ENCODE peak calls at places on chromosomes 3 and 15, in six cellular contexts. One of them, this sample, is unnamed.

GRCh38 chr3:46484911-46485696 is 12.7 kb upstream of the RTP3 start:
- DNase-seq in Panc1: no peak
- DNase-seq in stomach: peak; percentile 89
- DNase-seq in HL-60: no peak
- DNase-seq in breast epithelium: no peak
- DNase-seq in HCT116: no peak
- DNase-seq in this sample: no peak

GRCh38 chr3:127035672-127036071 is 52.8 kb downstream of the PLXNA1 start:
- DNase-seq in Panc1: no peak
- DNase-seq in stomach: peak; percentile 82
- DNase-seq in HL-60: no peak
- DNase-seq in breast epithelium: no peak
- DNase-seq in HCT116: peak; percentile 76
- DNase-seq in this sample: no peak

GRCh38 chr15:29822100-29822684 is at the start of gene TJP1:
- DNase-seq in Panc1: no peak
- DNase-seq in stomach: peak; percentile 83
- DNase-seq in HL-60: no peak
- DNase-seq in breast epithelium: peak; percentile 66
- DNase-seq in HCT116: no peak
- DNase-seq in this sample: peak; percentile 93

GRCh38 chr3:124514681-124515080 is 215.6 kb upstream of the UMPS start:
- DNase-seq in Panc1: no peak
- DNase-seq in stomach: no peak
- DNase-seq in HL-60: no peak
- DNase-seq in breast epithelium: no peak
- DNase-seq in HCT116: no peak
- DNase-seq in this sample: no peak

GRCh38 chr3:187521546-187521945 is 148.6 kb downstream of the SST start:
- DNase-seq in Panc1: no peak
- DNase-seq in stomach: no peak
- DNase-seq in HL-60: no peak
- DNase-seq in breast epithelium: no peak
- DNase-seq in HCT116: no peak
- DNase-seq in this sample: no peak

GRCh38 chr3:56974242-56974945 is 86.1 kb upstream of the SPATA12 start:
- DNase-seq in Panc1: no peak
- DNase-seq in stomach: no peak
- DNase-seq in HL-60: no peak
- DNase-seq in breast epithelium: no peak
- DNase-seq in HCT116: no peak
- DNase-seq in this sample: no peak

GRCh38 chr3:58356054-58356453 is 23.4 kb downstream of the PXK start:
- DNase-seq in Panc1: no peak
- DNase-seq in stomach: no peak
- DNase-seq in HL-60: peak; percentile 96
- DNase-seq in breast epithelium: no peak
- DNase-seq in HCT116: no peak
- DNase-seq in this sample: no peak

GRCh38 chr3:117885046-117885445 is 1149.6 kb downstream of the IGSF11 start:
- DNase-seq in Panc1: no peak
- DNase-seq in stomach: no peak
- DNase-seq in HL-60: no peak
- DNase-seq in breast epithelium: no peak
- DNase-seq in HCT116: no peak
- DNase-seq in this sample: no peak

GRCh38 chr3:67647390-67647878 is 7.0 kb downstream of the SUCLG2 start:
- DNase-seq in Panc1: peak; percentile 92
- DNase-seq in stomach: peak; percentile 76
- DNase-seq in HL-60: no peak
- DNase-seq in breast epithelium: no peak
- DNase-seq in HCT116: peak; percentile 69
- DNase-seq in this sample: peak; percentile 72

GRCh38 chr3:49256152-49256551 is 20.9 kb downstream of the C3orf62 start:
- DNase-seq in Panc1: no peak
- DNase-seq in stomach: no peak
- DNase-seq in HL-60: no peak
- DNase-seq in breast epithelium: no peak
- DNase-seq in HCT116: no peak
- DNase-seq in this sample: no peak

GRCh38 chr3:179453967-179454366 is 2.7 kb upstream of the GNB4 start:
- DNase-seq in Panc1: no peak
- DNase-seq in stomach: no peak
- DNase-seq in HL-60: no peak
- DNase-seq in breast epithelium: no peak
- DNase-seq in HCT116: no peak
- DNase-seq in this sample: no peak

GRCh38 chr15:100542290-100542689 is 13.5 kb upstream of the CERS3 start:
- DNase-seq in Panc1: no peak
- DNase-seq in stomach: no peak
- DNase-seq in HL-60: no peak
- DNase-seq in breast epithelium: no peak
- DNase-seq in HCT116: no peak
- DNase-seq in this sample: no peak

GRCh38 chr15:81275711-81276417 is 48.1 kb downstream of the STARD5 start:
- DNase-seq in Panc1: no peak
- DNase-seq in stomach: no peak
- DNase-seq in HL-60: no peak
- DNase-seq in breast epithelium: no peak
- DNase-seq in HCT116: no peak
- DNase-seq in this sample: no peak

GRCh38 chr15:81273855-81274254 is 50.1 kb downstream of the STARD5 start:
- DNase-seq in Panc1: no peak
- DNase-seq in stomach: no peak
- DNase-seq in HL-60: no peak
- DNase-seq in breast epithelium: no peak
- DNase-seq in HCT116: no peak
- DNase-seq in this sample: peak; percentile 81

GRCh38 chr15:81274255-81274654 is 49.7 kb downstream of the STARD5 start:
- DNase-seq in Panc1: no peak
- DNase-seq in stomach: no peak
- DNase-seq in HL-60: no peak
- DNase-seq in breast epithelium: no peak
- DNase-seq in HCT116: no peak
- DNase-seq in this sample: no peak

GRCh38 chr15:81273200-81273599 is 50.7 kb downstream of the STARD5 start:
- DNase-seq in Panc1: no peak
- DNase-seq in stomach: no peak
- DNase-seq in HL-60: no peak
- DNase-seq in breast epithelium: no peak
- DNase-seq in HCT116: no peak
- DNase-seq in this sample: peak; percentile 79

GRCh38 chr15:81274932-81275341 is 49.0 kb downstream of the STARD5 start:
- DNase-seq in Panc1: peak; percentile 55
- DNase-seq in stomach: peak; percentile 80
- DNase-seq in HL-60: peak; percentile 79
- DNase-seq in breast epithelium: peak; percentile 69
- DNase-seq in HCT116: peak; percentile 79
- DNase-seq in this sample: no peak
- TF ChIP-seq POLR2AphosphoS5 in Panc1: no peak
- TF ChIP-seq POLR2AphosphoS5 in stomach: peak; percentile 64
- TF ChIP-seq POLR2AphosphoS5 in HL-60: no peak
- TF ChIP-seq POLR2AphosphoS5 in breast epithelium: no peak
- TF ChIP-seq POLR2AphosphoS5 in HCT116: no peak
- TF ChIP-seq POLR2AphosphoS5 in this sample: peak; percentile 24

GRCh38 chr3:134605506-134605905 is 45.3 kb downstream of the KY start:
- DNase-seq in Panc1: no peak
- DNase-seq in stomach: no peak
- DNase-seq in HL-60: no peak
- DNase-seq in breast epithelium: no peak
- DNase-seq in HCT116: no peak
- DNase-seq in this sample: no peak
- H3K27ac ChIP-seq in Panc1: no peak overlapping the region
- H3K27ac ChIP-seq in stomach: no peak overlapping the region
- H3K27ac ChIP-seq in HL-60: peak overlapping the region; percentile 89
- H3K27ac ChIP-seq in breast epithelium: no peak overlapping the region
- H3K27ac ChIP-seq in HCT116: no peak overlapping the region
- H3K27ac ChIP-seq in this sample: no peak overlapping the region

GRCh38 chr3:15218689-15219088 is 12.6 kb downstream of the CAPN7 start:
- DNase-seq in Panc1: no peak
- DNase-seq in stomach: no peak
- DNase-seq in HL-60: no peak
- DNase-seq in breast epithelium: no peak
- DNase-seq in HCT116: no peak
- DNase-seq in this sample: no peak

GRCh38 chr3:15221574-15222217 is 15.7 kb downstream of the CAPN7 start:
- DNase-seq in Panc1: no peak
- DNase-seq in stomach: no peak
- DNase-seq in HL-60: no peak
- DNase-seq in breast epithelium: no peak
- DNase-seq in HCT116: no peak
- DNase-seq in this sample: no peak

GRCh38 chr3:15220056-15220455 is 14.0 kb downstream of the CAPN7 start:
- DNase-seq in Panc1: no peak
- DNase-seq in stomach: no peak
- DNase-seq in HL-60: no peak
- DNase-seq in breast epithelium: no peak
- DNase-seq in HCT116: no peak
- DNase-seq in this sample: no peak

GRCh38 chr3:15217841-15218267 is 11.8 kb downstream of the CAPN7 start:
- DNase-seq in Panc1: no peak
- DNase-seq in stomach: no peak
- DNase-seq in HL-60: no peak
- DNase-seq in breast epithelium: no peak
- DNase-seq in HCT116: no peak
- DNase-seq in this sample: no peak

DNA sequence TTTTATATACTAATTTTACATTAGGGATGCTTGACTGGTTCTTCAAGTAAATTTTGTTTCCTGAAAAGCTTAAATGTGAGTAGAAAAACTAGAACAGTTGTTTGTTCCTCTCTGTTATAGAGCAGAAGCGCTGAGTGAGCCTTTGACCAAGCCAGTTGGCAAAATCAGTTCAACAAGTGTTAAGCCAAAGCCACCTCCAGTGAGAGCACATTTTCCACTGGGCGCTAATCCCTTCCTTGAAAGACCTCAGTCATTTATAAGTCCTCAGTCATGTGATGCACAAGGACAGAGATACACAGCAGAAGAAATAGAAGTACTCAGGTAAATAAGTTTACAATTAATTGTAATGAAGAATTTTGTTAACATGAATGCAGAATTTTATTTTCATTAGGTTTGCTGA is 14.6 kb downstream of the CAPN7 start:
- DNase-seq in Panc1: no peak
- DNase-seq in stomach: no peak
- DNase-seq in HL-60: no peak
- DNase-seq in breast epithelium: no peak
- DNase-seq in HCT116: no peak
- DNase-seq in this sample: no peak
- H3K4me3 ChIP-seq in Panc1: no peak overlapping the region
- H3K4me3 ChIP-seq in stomach: no peak overlapping the region
- H3K4me3 ChIP-seq in HL-60: no peak overlapping the region
- H3K4me3 ChIP-seq in breast epithelium: no peak overlapping the region
- H3K4me3 ChIP-seq in HCT116: no peak overlapping the region
- H3K4me3 ChIP-seq in this sample: no peak overlapping the region

GRCh38 chr15:93091465-93091864 is 2.5 kb upstream of the RGMA start:
- DNase-seq in Panc1: no peak
- DNase-seq in stomach: no peak
- DNase-seq in HL-60: no peak
- DNase-seq in breast epithelium: no peak
- DNase-seq in HCT116: no peak
- DNase-seq in this sample: no peak

GRCh38 chr15:93088981-93089854 is at the start of gene RGMA:
- DNase-seq in Panc1: no peak
- DNase-seq in stomach: no peak
- DNase-seq in HL-60: no peak
- DNase-seq in breast epithelium: no peak
- DNase-seq in HCT116: no peak
- DNase-seq in this sample: no peak

GRCh38 chr15:93088200-93088980 is 621 bp downstream of the RGMA start:
- DNase-seq in Panc1: no peak
- DNase-seq in stomach: no peak
- DNase-seq in HL-60: peak; percentile 15
- DNase-seq in breast epithelium: no peak
- DNase-seq in HCT116: no peak
- DNase-seq in this sample: no peak

GRCh38 chr15:93087825-93088199 is 1.2 kb downstream of the RGMA start:
- DNase-seq in Panc1: peak; percentile 33
- DNase-seq in stomach: peak; percentile 70
- DNase-seq in HL-60: peak; percentile 62
- DNase-seq in breast epithelium: no peak
- DNase-seq in HCT116: peak; percentile 22
- DNase-seq in this sample: peak; percentile 98

DNA sequence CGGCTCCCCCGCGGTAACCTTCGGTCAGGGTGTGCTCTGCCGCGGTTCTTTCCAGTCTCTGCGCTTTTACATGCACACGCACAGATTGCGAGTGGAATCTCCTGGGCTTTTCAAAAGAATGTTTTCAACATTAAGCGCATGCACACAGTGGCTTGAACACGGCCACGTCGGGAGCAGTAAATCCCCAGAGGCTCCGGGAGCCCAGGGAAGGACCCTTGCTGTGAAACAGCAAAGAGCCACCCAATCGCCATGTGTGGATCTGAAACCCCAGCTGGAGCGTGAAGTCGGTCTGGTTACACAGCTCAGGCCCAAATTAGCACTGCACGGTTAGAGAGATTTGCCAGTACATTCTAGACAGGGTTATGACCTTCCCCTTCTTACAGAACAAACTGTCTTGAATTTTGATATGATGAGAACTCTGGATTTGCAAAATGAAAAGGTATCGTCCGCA is 869 bp upstream of the RGMA start:
- DNase-seq in Panc1: no peak
- DNase-seq in stomach: no peak
- DNase-seq in HL-60: no peak
- DNase-seq in breast epithelium: no peak
- DNase-seq in HCT116: no peak
- DNase-seq in this sample: no peak
- TF ChIP-seq POLR2AphosphoS5 in Panc1: no peak
- TF ChIP-seq POLR2AphosphoS5 in stomach: no peak
- TF ChIP-seq POLR2AphosphoS5 in HL-60: no peak
- TF ChIP-seq POLR2AphosphoS5 in breast epithelium: no peak
- TF ChIP-seq POLR2AphosphoS5 in HCT116: no peak
- TF ChIP-seq POLR2AphosphoS5 in this sample: peak; percentile 58

GRCh38 chr15:84649706-84650105 is 4.4 kb downstream of the WDR73 start:
- DNase-seq in Panc1: no peak
- DNase-seq in stomach: no peak
- DNase-seq in HL-60: no peak
- DNase-seq in breast epithelium: no peak
- DNase-seq in HCT116: no peak
- DNase-seq in this sample: no peak
- H3K27ac ChIP-seq in Panc1: no peak overlapping the region
- H3K27ac ChIP-seq in stomach: no peak overlapping the region
- H3K27ac ChIP-seq in HL-60: no peak overlapping the region
- H3K27ac ChIP-seq in breast epithelium: no peak overlapping the region
- H3K27ac ChIP-seq in HCT116: no peak overlapping the region
- H3K27ac ChIP-seq in this sample: no peak overlapping the region